ENCODE peak calls at places on chromosomes 11 and 22, in five cellular contexts. N is effector memory CD4-positive, alpha-beta T cell; H is CD8-positive, alpha-beta memory T cell; X is aorta; G is GM23338. A is an unnamed sample.

GRCh38 chr22:20430641-20431519 is 6.7 kb downstream of the SCARF2 start:
- DNase-seq in N (peak; percentile 24), G (peak; percentile 87), X (peak; percentile 53), H (peak; percentile 47), A (peak; percentile 88)

GRCh38 chr11:11977206-11977938 is 31.1 kb downstream of the DKK3 start:
- DNase-seq in X (peak; percentile 87), G (peak; percentile 51), H (no peak), N (no peak), A (peak; percentile 61)

GRCh38 chr22:49215840-49216239 is 611.8 kb downstream of the BRD1 start:
- DNase-seq in G (no peak), H (no peak), X (no peak), N (no peak), A (no peak)

GRCh38 chr22:23516304-23516703 is 63.8 kb downstream of the IGLL1 start:
- DNase-seq in N (no peak), X (no peak), H (no peak), G (no peak), A (no peak)

GRCh38 chr11:7442588-7443215 is 42.6 kb upstream of the OLFML1 start:
- DNase-seq in G (peak; percentile 84), N (no peak), H (peak; percentile 46), X (peak; percentile 75), A (peak; percentile 81)

GRCh38 chr11:102560555-102561011 is 30.0 kb upstream of the MMP7 start:
- DNase-seq in H (no peak), N (no peak), G (no peak), X (no peak), A (no peak)

GRCh38 chr11:59846556-59846955 is 1.3 kb upstream of the CBLIF start:
- DNase-seq in H (no peak), N (no peak), X (no peak), G (no peak), A (no peak)

GRCh38 chr22:46614070-46614931 is 5.9 kb upstream of the GRAMD4 start:
- DNase-seq in H (peak; percentile 49), N (peak; percentile 71), G (no peak), X (no peak), A (no peak)

GRCh38 chr11:71342951-71343827 is 90.8 kb upstream of the SHANK2 start:
- DNase-seq in X (no peak), N (no peak), H (no peak), G (peak; percentile 91), A (no peak)

GRCh38 chr11:10526974-10527918 is 13.7 kb downstream of the RNF141 start:
- DNase-seq in X (no peak), N (no peak), H (no peak), G (no peak), A (no peak)
- H3K4me3 ChIP-seq in X (no peak overlapping the region), N (no peak overlapping the region), H (no peak overlapping the region), G (no peak overlapping the region), A (no peak overlapping the region)

DNA sequence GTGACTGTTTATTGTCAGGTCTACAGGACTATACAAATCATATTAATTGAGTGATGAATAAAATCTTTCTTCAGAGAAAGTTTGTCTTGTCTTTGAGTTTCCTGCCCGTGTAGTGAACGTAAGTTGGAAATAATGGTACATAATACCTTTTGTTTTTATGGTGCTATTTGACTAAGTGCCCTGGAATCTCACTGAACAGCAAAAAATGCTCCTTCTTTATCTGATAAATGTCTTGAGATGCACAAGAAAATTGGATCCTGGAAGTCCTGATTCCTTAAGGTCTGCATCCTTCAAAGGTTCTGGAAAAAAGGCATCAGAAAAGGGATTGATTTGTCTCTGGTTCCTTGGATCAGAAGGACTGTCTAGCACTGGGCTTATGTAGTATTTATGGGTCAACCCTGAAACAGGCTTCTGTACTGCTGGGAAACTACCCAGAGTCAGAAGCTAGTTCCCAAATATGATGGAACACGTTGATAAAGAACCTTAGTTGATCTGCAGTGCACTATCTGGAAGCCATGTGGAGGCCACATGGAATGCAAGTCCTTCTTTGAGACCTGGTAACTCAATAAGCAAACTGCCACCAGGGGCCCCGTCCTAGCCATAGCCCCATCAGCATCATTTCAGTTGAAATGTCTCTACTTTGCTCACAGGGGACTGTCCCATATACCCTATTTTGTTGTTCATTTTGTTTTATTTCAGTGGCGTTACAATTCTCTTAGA is 100.6 kb upstream of the CD44 start:
- DNase-seq in H (no peak), N (no peak), X (no peak), G (no peak), A (no peak)
- H3K27ac ChIP-seq in H (no peak overlapping the region), N (no peak overlapping the region), X (no peak overlapping the region), G (no peak overlapping the region), A (no peak overlapping the region)

DNA sequence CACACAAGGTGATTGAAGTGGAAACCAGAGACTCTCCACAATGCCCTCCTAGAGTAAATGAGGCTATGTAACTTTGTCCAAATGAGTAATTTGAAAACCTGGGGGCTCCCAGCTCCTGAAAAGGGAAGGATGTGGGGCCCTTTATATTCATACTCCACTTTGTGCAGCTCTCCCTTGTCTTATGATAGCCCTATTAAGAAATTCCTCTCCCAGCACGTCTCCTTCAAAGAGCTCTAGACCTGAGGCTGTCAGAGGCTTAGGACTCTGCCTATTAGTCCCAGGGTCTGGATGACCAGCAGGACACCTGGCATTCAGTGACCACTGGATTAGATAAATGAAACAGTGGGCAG is 2.1 kb downstream of the SLC43A1 start:
- DNase-seq in X (no peak), N (no peak), H (no peak), G (no peak), A (no peak)
- H3K4me3 ChIP-seq in X (no peak overlapping the region), N (no peak overlapping the region), H (no peak overlapping the region), G (peak overlapping the region; percentile 86), A (no peak overlapping the region)

GRCh38 chr11:61349916-61350315 is 11.8 kb downstream of the CYB561A3 start:
- DNase-seq in G (no peak), H (no peak), N (no peak), X (no peak), A (no peak)

GRCh38 chr11:61350803-61351202 is 10.9 kb downstream of the CYB561A3 start:
- DNase-seq in G (no peak), H (no peak), X (no peak), N (no peak), A (no peak)

GRCh38 chr11:61350336-61350735 is 11.3 kb downstream of the CYB561A3 start:
- DNase-seq in N (no peak), X (no peak), G (no peak), H (no peak), A (no peak)

GRCh38 chr11:61353109-61354067 is 8.3 kb downstream of the CYB561A3 start:
- DNase-seq in X (no peak), G (no peak), N (no peak), H (no peak), A (no peak)

GRCh38 chr11:61352038-61352437 is 9.6 kb downstream of the CYB561A3 start:
- DNase-seq in N (no peak), G (no peak), H (no peak), X (no peak), A (no peak)
- H3K27ac ChIP-seq in N (no peak overlapping the region), G (no peak overlapping the region), H (no peak overlapping the region), X (no peak overlapping the region), A (no peak overlapping the region)

GRCh38 chr22:40385041-40385782 is 14.8 kb downstream of the SGSM3 start:
- DNase-seq in N (no peak), H (no peak), G (no peak), X (no peak), A (no peak)
- H3K4me3 ChIP-seq in N (peak overlapping the region; percentile 15), H (peak overlapping the region; percentile 10), G (no peak overlapping the region), X (no peak overlapping the region), A (no peak overlapping the region)

GRCh38 chr11:86916330-86916729 is 38.9 kb downstream of the FZD4 start:
- DNase-seq in H (no peak), G (no peak), X (no peak), N (no peak), A (no peak)
- H3K27ac ChIP-seq in H (no peak overlapping the region), G (no peak overlapping the region), X (peak overlapping the region; percentile 43), N (no peak overlapping the region), A (peak overlapping the region; percentile 41)

A was measured in left lung.